ENCODE peak calls at places on chromosomes 4 and X, in ten cellular contexts. R is endothelial cell; A is GM12865; X is GM20000; P is OCI-LY7; N is glutamatergic neuron; Y is A673; I is GM13976; E is fibroblast of the aortic adventitia; C is CD4-positive, alpha-beta T cell. L is an unnamed sample.
A peak's percentile ranks its signal among the peaks of the same experiment; 100 is the strongest.

GRCh38 chr4:6633091-6633906 is 7.2 kb upstream of the MRFAP1 start:
- DNase-seq in X (no peak), Y (peak; percentile 50), C (no peak), N (no peak), A (no peak), P (peak; percentile 74), R (no peak), E (peak; percentile 60), I (no peak), L (no peak)

GRCh38 chrX:72088761-72089160 is 43.0 kb downstream of the RTL5 start:
- DNase-seq in R (no peak), P (no peak), C (no peak), A (no peak), X (no peak), N (no peak), Y (no peak), E (no peak), I (no peak), L (no peak)

GRCh38 chrX:54865208-54865607 is 55.4 kb upstream of the TRO start:
- DNase-seq in E (no peak), Y (peak; percentile 46), X (no peak), P (peak; percentile 45), N (no peak), A (no peak), R (no peak), C (no peak), I (no peak), L (no peak)

GRCh38 chr4:148367756-148368155 is 74.5 kb downstream of the NR3C2 start:
- DNase-seq in A (no peak), N (no peak), E (no peak), Y (no peak), X (no peak), R (no peak), I (no peak), C (no peak), P (no peak), L (no peak)

GRCh38 chr4:156774422-156774821 is 197.2 kb downstream of the PDGFC start:
- DNase-seq in Y (no peak), E (peak; percentile 95), N (no peak), P (no peak), R (no peak), X (no peak), I (no peak), C (no peak), A (no peak), L (no peak)

GRCh38 chr4:6844986-6845385 is 62.5 kb downstream of the KIAA0232 start:
- DNase-seq in N (no peak), A (no peak), X (no peak), E (no peak), P (no peak), I (no peak), C (no peak), R (no peak), Y (no peak), L (no peak)

GRCh38 chrX:134191276-134191675 is 45.7 kb upstream of the CCDC160 start:
- DNase-seq in P (no peak), Y (no peak), I (no peak), A (no peak), N (no peak), C (no peak), E (no peak), X (no peak), R (no peak), L (no peak)

GRCh38 chr4:124433044-124433443 is 279.5 kb downstream of the ANKRD50 start:
- DNase-seq in C (no peak), X (no peak), I (no peak), R (no peak), E (no peak), A (no peak), N (no peak), P (no peak), Y (no peak), L (no peak)

DNA sequence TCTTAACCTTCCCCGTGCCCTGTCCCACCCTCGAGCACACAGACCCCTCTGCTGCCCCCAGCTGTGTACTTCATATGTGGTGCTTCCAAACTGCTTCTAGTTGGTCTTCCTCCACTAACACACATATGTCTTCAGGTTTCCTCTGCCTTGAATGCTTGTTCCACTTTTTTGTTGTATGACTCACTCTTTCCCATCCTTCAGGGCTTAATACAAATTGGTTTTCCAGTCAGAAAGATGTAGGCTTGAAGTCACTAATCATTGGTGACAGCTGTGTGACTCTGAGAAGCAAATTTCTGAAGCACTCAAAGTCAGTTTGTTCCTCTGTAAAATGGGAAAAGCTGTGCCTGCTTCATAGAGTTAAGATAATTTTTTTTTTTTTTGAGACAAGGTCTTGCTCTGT is 30.7 kb downstream of the TRIM2 start:
- DNase-seq in E (peak; percentile 67), I (no peak), X (no peak), A (no peak), C (no peak), R (no peak), N (no peak), P (no peak), Y (peak; percentile 69), L (no peak)
- TF ChIP-seq CTCF in E (no peak), I (no peak), X (no peak), A (no peak), C (no peak), R (no peak), N (no peak), P (no peak), Y (no peak), L (no peak)

GRCh38 chrX:155819525-155819924 is 61.6 kb upstream of the VAMP7 start:
- DNase-seq in N (no peak), Y (no peak), I (no peak), A (no peak), C (no peak), E (peak; percentile 3), X (no peak), P (no peak), R (no peak), L (no peak)

DNA sequence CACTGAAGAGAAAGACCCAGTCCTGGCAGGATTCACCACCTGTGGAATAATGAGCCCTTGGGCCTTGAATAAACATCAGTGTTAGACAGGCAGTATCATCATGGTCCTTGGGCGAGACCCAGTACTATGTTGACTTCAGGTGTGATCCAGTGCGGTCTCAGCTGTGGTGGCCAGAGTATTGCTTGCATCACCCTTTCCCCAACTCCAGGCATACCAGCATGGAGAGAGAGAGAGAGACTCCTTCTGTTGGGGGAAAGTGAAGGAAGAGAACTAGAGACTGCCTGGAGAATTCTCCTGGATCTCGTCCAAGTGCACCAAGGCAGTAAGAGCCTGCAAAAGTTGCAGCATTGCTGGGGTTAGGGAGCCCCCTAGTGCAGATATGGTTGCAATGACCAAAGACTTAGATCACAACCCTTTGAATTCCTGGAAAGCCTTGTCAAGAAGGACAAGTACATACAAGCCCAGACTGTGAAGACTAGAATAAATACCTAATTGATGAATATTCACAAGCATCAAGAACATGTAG is 61.1 kb upstream of the VAMP7 start:
- DNase-seq in C (peak; percentile 22), A (peak; percentile 68), Y (peak; percentile 79), N (peak; percentile 55), E (peak; percentile 89), I (peak; percentile 35), P (peak; percentile 51), X (peak; percentile 35), R (peak; percentile 60), L (peak; percentile 33)
- TF ChIP-seq CTCF in C (peak; percentile 58), A (peak; percentile 66), Y (peak; percentile 70), N (peak; percentile 56), E (peak; percentile 64), I (peak; percentile 28), P (peak; percentile 75), X (peak; percentile 46), R (peak; percentile 24), L (peak; percentile 41)

GRCh38 chr4:99810536-99810935 is 6.1 kb upstream of the DAPP1 start:
- DNase-seq in Y (no peak), C (no peak), X (no peak), R (no peak), I (no peak), E (no peak), A (no peak), N (no peak), P (no peak), L (no peak)

GRCh38 chr4:99809326-99809725 is 7.3 kb upstream of the DAPP1 start:
- DNase-seq in Y (no peak), X (no peak), E (no peak), C (no peak), A (no peak), R (no peak), N (no peak), P (peak; percentile 75), I (no peak), L (no peak)

GRCh38 chr4:99811117-99811516 is 5.5 kb upstream of the DAPP1 start:
- DNase-seq in E (no peak), A (no peak), N (no peak), R (no peak), C (no peak), X (no peak), I (no peak), Y (no peak), P (no peak), L (no peak)

GRCh38 chr4:99808260-99808857 is 8.3 kb upstream of the DAPP1 start:
- DNase-seq in P (peak; percentile 82), X (peak; percentile 68), Y (peak; percentile 62), E (peak; percentile 51), C (peak; percentile 55), A (peak; percentile 80), R (peak; percentile 77), I (peak; percentile 59), N (peak; percentile 77), L (peak; percentile 69)

GRCh38 chr4:99811850-99812249 is 4.8 kb upstream of the DAPP1 start:
- DNase-seq in X (peak; percentile 21), A (peak; percentile 71), I (peak; percentile 24), Y (peak; percentile 55), R (peak; percentile 28), N (no peak), P (peak; percentile 78), E (peak; percentile 40), C (peak; percentile 5), L (peak; percentile 22)
- TF ChIP-seq CTCF in X (peak; percentile 44), A (peak; percentile 53), I (peak; percentile 42), Y (peak; percentile 64), R (peak; percentile 88), N (peak; percentile 56), P (peak; percentile 94), E (peak; percentile 46), C (peak; percentile 60), L (peak; percentile 65)

GRCh38 chr4:123092603-123093002 is 170.2 kb upstream of the NUDT6 start:
- DNase-seq in C (no peak), R (no peak), I (no peak), P (no peak), Y (no peak), E (no peak), N (no peak), A (no peak), X (no peak), L (no peak)

GRCh38 chr4:123088521-123088920 is 166.1 kb upstream of the NUDT6 start:
- DNase-seq in P (no peak), R (no peak), X (no peak), E (no peak), A (no peak), I (no peak), C (no peak), Y (no peak), N (no peak), L (no peak)

GRCh38 chr4:123096038-123096437 is 173.6 kb upstream of the NUDT6 start:
- DNase-seq in R (peak; percentile 22), Y (peak; percentile 80), E (no peak), C (no peak), X (no peak), A (no peak), I (no peak), N (no peak), P (peak; percentile 4), L (no peak)

GRCh38 chr4:123090886-123091285 is 168.5 kb upstream of the NUDT6 start:
- DNase-seq in C (no peak), N (no peak), R (no peak), Y (peak; percentile 62), P (no peak), I (no peak), A (no peak), E (no peak), X (no peak), L (no peak)

GRCh38 chr4:123093247-123093646 is 170.8 kb upstream of the NUDT6 start:
- DNase-seq in R (no peak), C (no peak), Y (no peak), X (no peak), A (no peak), P (no peak), E (no peak), I (no peak), N (no peak), L (no peak)
- TF ChIP-seq CTCF in R (no peak), C (no peak), Y (peak; percentile 27), X (no peak), A (no peak), P (peak; percentile 29), E (no peak), I (no peak), N (no peak), L (no peak)

L was measured in GM10248.